ENCODE peak calls at places on chromosomes 12 and 14, in six cellular contexts. S is IMR-90, J is H1, N is H9, W is mesenchymal stem cell, K is neuronal stem cell. D is an unnamed sample.

GRCh38 chr14:95023886-95024285 is 133.4 kb downstream of the DICER1 start:
- DNase-seq in J (no peak), N (no peak), S (peak; percentile 6), W (peak; percentile 12), K (no peak), D (peak; percentile 30)

GRCh38 chr12:52036587-52037171 is 14.6 kb upstream of the NR4A1 start:
- DNase-seq in W (peak; percentile 88), J (peak; percentile 78), K (no peak), S (peak; percentile 75), N (peak; percentile 78), D (peak; percentile 84)

GRCh38 chr12:130547480-130548155 is 168.5 kb downstream of the RIMBP2 start:
- DNase-seq in W (no peak), N (no peak), J (no peak), S (no peak), K (no peak), D (no peak)

GRCh38 chr12:22631863-22632463 is 7.0 kb downstream of the ETNK1 start:
- DNase-seq in J (no peak), W (peak; percentile 32), K (no peak), S (peak; percentile 28), N (no peak), D (no peak)

GRCh38 chr12:22543246-22544037 is 900 bp downstream of the C2CD5 start:
- DNase-seq in N (peak; percentile 46), K (peak; percentile 27), S (peak; percentile 8), J (peak; percentile 53), W (no peak), D (peak; percentile 35)

GRCh38 chr14:73764406-73764805 is 50.2 kb upstream of the PNMA1 start:
- DNase-seq in N (no peak), J (no peak), K (no peak), W (peak; percentile 61), S (no peak), D (no peak)

GRCh38 chr12:22029991-22030390 is 16.0 kb upstream of the CMAS start:
- DNase-seq in K (no peak), N (no peak), J (no peak), S (no peak), W (no peak), D (no peak)

GRCh38 chr12:93960521-93960920 is 187.9 kb upstream of the PLXNC1 start:
- DNase-seq in W (no peak), S (peak; percentile 34), K (no peak), N (no peak), J (no peak), D (no peak)

GRCh38 chr14:65434216-65434850 is 21.8 kb downstream of the FUT8 start:
- DNase-seq in S (no peak), W (no peak), N (no peak), J (no peak), K (no peak), D (no peak)

GRCh38 chr12:40192704-40193255 is 32.0 kb upstream of the LRRK2 start:
- DNase-seq in N (no peak), K (no peak), W (no peak), S (no peak), J (no peak), D (no peak)

GRCh38 chr14:24900281-24900868 is 149.6 kb downstream of the STXBP6 start:
- DNase-seq in S (peak; percentile 46), W (no peak), N (no peak), J (no peak), K (no peak), D (no peak)

GRCh38 chr12:53825246-53826081 is 73.7 kb upstream of the CISTR start:
- DNase-seq in J (no peak), K (no peak), W (peak; percentile 78), N (no peak), S (peak; percentile 22), D (no peak)

GRCh38 chr12:81354327-81354932 is 276.6 kb downstream of the ACSS3 start:
- DNase-seq in W (no peak), K (no peak), J (no peak), S (no peak), N (no peak), D (no peak)

GRCh38 chr14:92755495-92755894 is 7.1 kb upstream of the LGMN start:
- DNase-seq in W (no peak), N (no peak), J (no peak), S (peak; percentile 11), K (no peak), D (no peak)

GRCh38 chr12:67442896-67443295 is 173.7 kb downstream of the CAND1 start:
- DNase-seq in K (no peak), W (no peak), J (no peak), S (no peak), N (no peak), D (no peak)

GRCh38 chr14:100365741-100366140 is 42.6 kb downstream of the SLC25A47 start:
- DNase-seq in W (no peak), S (no peak), K (no peak), N (no peak), J (no peak), D (no peak)

GRCh38 chr12:124517260-124518050 is 50.0 kb downstream of the NCOR2 start:
- DNase-seq in S (peak; percentile 38), N (no peak), J (no peak), W (no peak), K (no peak), D (no peak)

GRCh38 chr12:93883436-93884154 is 206.4 kb downstream of the CRADD start:
- DNase-seq in W (peak; percentile 54), N (no peak), S (peak; percentile 85), J (no peak), K (no peak), D (peak; percentile 79)

GRCh38 chr14:97697772-97698171 is 900.6 kb downstream of the VRK1 start:
- DNase-seq in N (no peak), K (no peak), S (no peak), W (no peak), J (no peak), D (no peak)

GRCh38 chr14:103512701-103513611 is 9.7 kb downstream of the CKB start:
- DNase-seq in N (no peak), J (no peak), S (peak; percentile 80), W (no peak), K (no peak), D (no peak)

GRCh38 chr12:262817-263216 is at the start of gene SLC6A13:
- DNase-seq in S (no peak), N (no peak), W (no peak), J (no peak), K (peak; percentile 9), D (no peak)

DNA sequence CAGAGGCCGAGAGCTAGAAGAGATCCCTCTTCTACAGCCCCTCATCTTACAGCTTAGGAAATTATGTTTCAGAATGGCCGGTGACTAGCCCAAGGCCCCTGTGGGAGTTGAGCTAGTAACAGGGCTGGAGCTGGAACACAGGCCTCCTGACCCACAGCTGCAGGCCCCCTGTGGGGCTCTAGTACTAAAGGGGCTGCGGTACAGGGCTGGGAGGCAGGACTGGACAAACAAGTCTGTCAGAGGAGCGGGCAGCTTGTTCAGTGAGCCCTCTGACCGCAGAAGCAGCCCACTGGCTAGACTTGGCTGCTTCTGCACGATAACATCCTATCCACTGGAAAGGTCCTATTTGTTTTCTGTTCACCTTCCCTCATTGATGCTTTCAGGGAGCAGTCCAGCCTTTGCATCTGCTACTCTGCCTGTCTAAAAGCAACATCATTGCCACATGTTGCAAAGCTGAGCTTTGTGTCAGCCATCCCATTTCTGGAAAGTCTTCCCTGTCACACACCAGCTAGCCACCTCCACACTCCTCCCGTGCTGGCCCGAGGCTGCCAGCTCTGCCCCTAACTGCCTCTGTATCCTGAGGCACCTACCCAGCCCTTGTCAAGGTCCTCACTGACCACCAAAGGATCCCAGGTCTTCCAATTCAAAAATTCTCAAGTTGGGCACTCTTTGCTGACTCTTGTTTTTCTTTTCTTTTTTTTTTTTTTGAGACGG is 10.2 kb downstream of the PSMC1 start:
- DNase-seq in K (no peak), W (no peak), S (no peak), N (no peak), J (no peak), D (no peak)
- H3K18ac ChIP-seq in K (no peak overlapping the region), W (no peak overlapping the region), S (no peak overlapping the region), N (no peak overlapping the region), J (no peak overlapping the region), D (no peak overlapping the region)

DNA sequence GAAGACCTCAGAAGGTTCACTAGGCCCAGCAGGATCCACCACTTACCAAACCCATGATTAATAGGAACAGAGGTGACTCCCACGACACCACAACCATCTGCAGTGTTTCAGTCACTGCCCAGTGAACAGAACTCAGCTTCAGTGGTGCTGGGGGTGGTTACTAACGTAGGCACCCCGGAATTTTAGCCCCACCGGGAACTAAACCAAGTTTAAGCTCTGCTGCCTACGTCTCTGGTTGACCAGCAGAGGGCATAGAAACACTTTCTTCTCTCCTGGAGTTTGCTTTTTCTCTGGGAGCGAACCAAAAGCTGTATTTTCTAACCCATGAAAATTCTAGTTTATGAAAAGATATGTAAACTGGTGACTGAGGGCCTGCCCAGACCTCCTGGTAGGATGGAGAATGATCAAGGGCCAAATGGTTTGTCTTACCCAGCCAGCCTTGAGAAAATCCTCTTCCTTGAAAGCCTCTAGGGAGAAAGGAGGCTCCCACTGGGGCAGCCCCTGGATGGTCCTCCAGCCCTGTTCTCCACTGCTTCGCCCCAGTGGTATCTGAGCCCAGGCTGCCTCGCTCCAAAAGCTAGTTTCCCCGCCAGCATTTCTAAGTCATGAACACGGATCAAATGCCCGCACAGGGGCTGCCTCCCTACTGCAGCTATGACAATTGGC is 379.8 kb downstream of the DPF3 start:
- DNase-seq in J (peak; percentile 50), N (peak; percentile 43), K (no peak), S (peak; percentile 73), W (peak; percentile 65), D (peak; percentile 33)
- H2AFZ ChIP-seq in J (peak overlapping the region; percentile 63), N (no peak overlapping the region), K (peak overlapping the region; percentile 76), S (peak overlapping the region; percentile 87), W (no peak overlapping the region), D (no peak overlapping the region)

GRCh38 chr12:105992849-105993740 is 145.7 kb downstream of the NUAK1 start:
- DNase-seq in J (no peak), K (no peak), N (no peak), S (peak; percentile 81), W (peak; percentile 79), D (no peak)
- H3K4ac ChIP-seq in J (no peak overlapping the region), K (no peak overlapping the region), N (no peak overlapping the region), S (peak overlapping the region; percentile 85), W (peak overlapping the region; percentile 17), D (peak overlapping the region; percentile 43)

DNA sequence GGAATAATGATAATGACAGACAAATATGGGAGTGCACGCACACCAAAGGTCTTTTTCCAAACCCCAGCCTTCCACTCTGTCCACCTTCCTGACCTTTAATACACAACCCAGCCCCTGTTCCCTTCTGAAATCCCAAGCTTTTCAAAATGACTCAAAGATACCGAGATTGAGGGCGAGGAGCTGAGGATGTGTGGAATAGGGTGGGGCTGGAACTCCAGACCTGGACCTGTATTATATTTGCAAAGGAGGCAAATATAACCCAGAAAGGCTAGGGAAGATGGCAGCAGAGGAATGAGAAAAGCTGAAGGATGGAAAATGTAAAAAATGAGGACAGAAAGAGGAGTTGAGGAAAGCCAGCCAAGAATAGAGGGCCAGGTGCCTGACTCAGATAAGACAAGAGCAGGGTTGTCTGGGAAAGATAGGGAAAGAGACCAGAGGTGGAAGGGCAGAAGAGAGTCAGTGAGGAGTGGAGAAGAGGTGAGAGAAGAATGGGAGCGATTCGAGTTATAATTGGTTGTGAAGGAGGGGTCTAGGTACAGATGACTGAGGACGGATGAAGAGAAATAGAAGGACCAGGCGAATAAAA is 1.0 kb upstream of the PTMS start:
- DNase-seq in J (no peak), K (no peak), N (no peak), W (peak; percentile 38), S (no peak), D (peak; percentile 22)
- H3K18ac ChIP-seq in J (peak overlapping the region; percentile 97), K (peak overlapping the region; percentile 89), N (no peak overlapping the region), W (peak overlapping the region; percentile 94), S (peak overlapping the region; percentile 51), D (peak overlapping the region; percentile 48)

GRCh38 chr12:57216931-57217871 is 607 bp downstream of the NXPH4 start:
- DNase-seq in S (no peak), W (no peak), N (no peak), K (no peak), J (peak; percentile 66), D (no peak)
- H2AFZ ChIP-seq in S (peak overlapping the region; percentile 79), W (peak overlapping the region; percentile 15), N (no peak overlapping the region), K (peak overlapping the region; percentile 83), J (no peak overlapping the region), D (peak overlapping the region; percentile 2)

GRCh38 chr14:99271288-99271941 is 582 bp downstream of the BCL11B start:
- DNase-seq in K (no peak), N (no peak), S (no peak), J (no peak), W (no peak), D (no peak)
- H3K4ac ChIP-seq in K (no peak overlapping the region), N (no peak overlapping the region), S (no peak overlapping the region), J (no peak overlapping the region), W (no peak overlapping the region), D (no peak overlapping the region)